ENCODE peak calls at places on chromosomes 11 and 22, in four cellular contexts. Q is anterior cingulate cortex, I is EH, W is non-pigmented ciliary epithelial cell. T is an unnamed sample.

GRCh38 chr11:104772806-104773241 is 125.4 kb downstream of the CASP12 start:
- DNase-seq in Q (no peak), I (peak), W (peak), T (peak)

GRCh38 chr11:48150213-48150612 is 66.4 kb upstream of the OR4B1 start:
- DNase-seq in Q (no peak), I (no peak), W (no peak), T (no peak)

GRCh38 chr11:65316311-65316978 is 1.8 kb downstream of the CDC42EP2 start:
- DNase-seq in Q (no peak), I (peak), W (no peak), T (peak)

GRCh38 chr11:131025020-131025419 is 108.7 kb upstream of the SNX19 start:
- DNase-seq in Q (no peak), I (peak), W (peak), T (no peak)

GRCh38 chr22:33563568-33563967 is 356.7 kb downstream of the LARGE1 start:
- DNase-seq in Q (no peak), I (no peak), W (no peak), T (no peak)

GRCh38 chr22:29306830-29307657 is 594 bp downstream of the GAS2L1 start:
- DNase-seq in Q (peak), I (peak), W (no peak), T (peak)

GRCh38 chr11:64719406-64719805 is 3.6 kb downstream of the NRXN2 start:
- DNase-seq in Q (no peak), I (no peak), W (no peak), T (no peak)

GRCh38 chr11:20156876-20157613 is 3.2 kb downstream of the DBX1 start:
- DNase-seq in Q (no peak), I (no peak), W (no peak), T (peak)

GRCh38 chr11:129287920-129288319 is 87.7 kb upstream of the BARX2 start:
- DNase-seq in Q (no peak), I (no peak), W (no peak), T (no peak)

GRCh38 chr11:76778874-76779273 is 4.3 kb upstream of the TSKU start:
- DNase-seq in Q (no peak), I (peak), W (no peak), T (no peak)

GRCh38 chr22:28016781-28017557 is 97.9 kb upstream of the PITPNB start:
- DNase-seq in Q (no peak), I (no peak), W (no peak), T (peak)

GRCh38 chr11:1119282-1120146 is 38.2 kb upstream of the MUC5AC start:
- DNase-seq in Q (no peak), I (no peak), W (no peak), T (peak)

GRCh38 chr11:128503231-128503991 is 83.9 kb downstream of the ETS1 start:
- DNase-seq in Q (no peak), I (peak), W (peak), T (peak)

GRCh38 chr22:37802310-37803194 is 5.2 kb upstream of the GCAT start:
- DNase-seq in Q (peak), I (peak), W (no peak), T (peak)

GRCh38 chr11:86577663-86578636 is 94.5 kb downstream of the ME3 start:
- DNase-seq in Q (no peak), I (peak), W (no peak), T (peak)

GRCh38 chr11:2138436-2139117 is 612 bp downstream of the IGF2 start:
- DNase-seq in Q (no peak), I (no peak), W (no peak), T (peak)

GRCh38 chr22:48717883-48718817 is 1109.5 kb downstream of the BRD1 start:
- DNase-seq in Q (no peak), I (no peak), W (no peak), T (peak)

GRCh38 chr11:68939583-68940555 is 36.2 kb downstream of the IGHMBP2 start:
- DNase-seq in Q (no peak), I (no peak), W (no peak), T (peak)

GRCh38 chr22:38205261-38206128 is 3.7 kb downstream of the MAFF start:
- DNase-seq in Q (peak), I (peak), W (no peak), T (peak)

GRCh38 chr11:8223513-8223899 is 40.2 kb downstream of the LMO1 start:
- DNase-seq in Q (no peak), I (peak), W (no peak), T (peak)

GRCh38 chr11:134097146-134097545 is 28.3 kb downstream of the JAM3 start:
- DNase-seq in Q (no peak), I (no peak), W (no peak), T (no peak)

GRCh38 chr11:1854132-1854948 is 1.5 kb downstream of the LSP1 start:
- DNase-seq in Q (no peak), I (no peak), W (no peak), T (no peak)

GRCh38 chr11:32790916-32791315 is 3.5 kb downstream of the CCDC73 start:
- DNase-seq in Q (no peak), I (no peak), W (no peak), T (peak)

GRCh38 chr11:112455791-112456190 is 195.1 kb upstream of the PLET1 start:
- DNase-seq in Q (no peak), I (peak), W (no peak), T (no peak)

GRCh38 chr22:24247564-24248344 is 2.9 kb upstream of the GGT5 start:
- DNase-seq in Q (peak), I (peak), W (peak), T (peak)

GRCh38 chr11:46381046-46381835 is at the start of gene MDK:
- DNase-seq in Q (no peak), I (peak), W (no peak), T (peak)

GRCh38 chr22:40818192-40818746 is 877 bp downstream of the SLC25A17 start:
- DNase-seq in Q (no peak), I (no peak), W (no peak), T (no peak)

GRCh38 chr11:267491-267994 is 10.7 kb upstream of the NLRP6 start:
- DNase-seq in Q (no peak), I (no peak), W (no peak), T (peak)

GRCh38 chr22:37675930-37676571 is 615 bp downstream of the LGALS1 start:
- DNase-seq in Q (peak), I (peak), W (no peak), T (no peak)

GRCh38 chr11:1165256-1166041 is 7.7 kb downstream of the MUC5AC start:
- DNase-seq in Q (no peak), I (no peak), W (no peak), T (peak)

GRCh38 chr11:290621-291231 is 1.8 kb downstream of the PGGHG start:
- DNase-seq in Q (no peak), I (no peak), W (no peak), T (peak)

GRCh38 chr11:16338397-16338796 is 17.9 kb downstream of the SOX6 start:
- DNase-seq in Q (no peak), I (no peak), W (no peak), T (no peak)

GRCh38 chr11:33553486-33553885 is 147.1 kb downstream of the C11orf91 start:
- DNase-seq in Q (no peak), I (peak), W (no peak), T (no peak)

GRCh38 chr22:17921871-17922821 is 102.2 kb downstream of the MICAL3 start:
- DNase-seq in Q (no peak), I (no peak), W (no peak), T (peak)

GRCh38 chr11:70826541-70826943 is 425.8 kb downstream of the SHANK2 start:
- DNase-seq in Q (peak), I (no peak), W (no peak), T (peak)

GRCh38 chr22:22673628-22674027 is 29.2 kb downstream of the GGTLC2 start:
- DNase-seq in Q (no peak), I (no peak), W (no peak), T (no peak)

GRCh38 chr11:62539238-62539925 is 7.2 kb downstream of the AHNAK start:
- DNase-seq in Q (no peak), I (peak), W (peak), T (peak)

GRCh38 chr11:119789766-119790407 is 60.9 kb upstream of the NECTIN1 start:
- DNase-seq in Q (no peak), I (no peak), W (no peak), T (no peak)

T was measured in osteoblast.